ENCODE peak calls at places on chromosomes 3 and 15, in four cellular contexts. I is GM12878, S is HL-60, W is K562. E is an unnamed sample.

GRCh38 chr3:126528800-126529541 is 5.0 kb downstream of the CHST13 start:
- DNase-seq in I (no peak), S (peak; percentile 84), W (no peak), E (no peak)

GRCh38 chr3:128343287-128344045 is 123.2 kb downstream of the DNAJB8 start:
- DNase-seq in I (no peak), S (no peak), W (peak; percentile 76), E (no peak)

GRCh38 chr15:41474436-41474835 is 19.2 kb upstream of the ITPKA start:
- DNase-seq in I (no peak), S (no peak), W (no peak), E (no peak)

GRCh38 chr3:55567615-55568014 is 80.5 kb upstream of the WNT5A start:
- DNase-seq in I (no peak), S (no peak), W (no peak), E (no peak)

GRCh38 chr3:183536238-183536880 is 19.1 kb downstream of the KLHL6 start:
- DNase-seq in I (peak; percentile 82), S (no peak), W (no peak), E (no peak)

GRCh38 chr15:31758126-31758525 is 272.2 kb upstream of the CHRNA7 start:
- DNase-seq in I (peak; percentile 9), S (no peak), W (no peak), E (no peak)

GRCh38 chr15:100572362-100572983 is 29.5 kb downstream of the LINS1 start:
- DNase-seq in I (no peak), S (no peak), W (no peak), E (no peak)

GRCh38 chr3:46564190-46565112 is 1.7 kb downstream of the LRRC2 start:
- DNase-seq in I (no peak), S (no peak), W (no peak), E (no peak)

GRCh38 chr15:82045179-82045891 is 483 bp downstream of the MEX3B start:
- DNase-seq in I (no peak), S (no peak), W (no peak), E (peak; percentile 34)

GRCh38 chr15:58760385-58761009 is 10.6 kb upstream of the MINDY2 start:
- DNase-seq in I (no peak), S (no peak), W (no peak), E (no peak)

GRCh38 chr3:64152100-64152499 is 73.2 kb downstream of the PRICKLE2 start:
- DNase-seq in I (no peak), S (no peak), W (no peak), E (no peak)

GRCh38 chr3:127108796-127109195 is 84.1 kb upstream of the PRR23E start:
- DNase-seq in I (no peak), S (no peak), W (no peak), E (no peak)

GRCh38 chr3:47772788-47773187 is 8.9 kb downstream of the SMARCC1 start:
- DNase-seq in I (no peak), S (no peak), W (no peak), E (no peak)

GRCh38 chr3:134085034-134085775 is 55.5 kb upstream of the SLCO2A1 start:
- DNase-seq in I (no peak), S (no peak), W (no peak), E (no peak)

GRCh38 chr15:33858836-33859235 is 109.5 kb upstream of the CHRM5 start:
- DNase-seq in I (no peak), S (no peak), W (no peak), E (no peak)

GRCh38 chr15:66733976-66734375 is 31.9 kb downstream of the SMAD6 start:
- DNase-seq in I (no peak), S (no peak), W (no peak), E (no peak)

GRCh38 chr3:40097507-40098117 is 211.9 kb upstream of the EIF1B start:
- DNase-seq in I (no peak), S (no peak), W (no peak), E (no peak)

GRCh38 chr3:23669541-23670255 is 136.1 kb upstream of the UBE2E1 start:
- DNase-seq in I (no peak), S (no peak), W (no peak), E (no peak)

GRCh38 chr3:64408770-64409169 is 183.5 kb upstream of the PRICKLE2 start:
- DNase-seq in I (no peak), S (no peak), W (no peak), E (no peak)

GRCh38 chr3:170383567-170383966 is 26.1 kb downstream of the SKIL start:
- DNase-seq in I (no peak), S (no peak), W (no peak), E (no peak)

GRCh38 chr15:69161878-69162213 is 1.4 kb downstream of the GLCE start:
- DNase-seq in I (no peak), S (no peak), W (no peak), E (no peak)

GRCh38 chr3:134600685-134601502 is 49.9 kb downstream of the KY start:
- DNase-seq in I (no peak), S (peak; percentile 45), W (peak; percentile 74), E (peak; percentile 78)

GRCh38 chr3:94173667-94174434 is 111.0 kb downstream of the NSUN3 start:
- DNase-seq in I (no peak), S (no peak), W (no peak), E (no peak)

GRCh38 chr3:128845695-128846491 is 33.5 kb upstream of the ACAD9 start:
- DNase-seq in I (peak; percentile 7), S (peak; percentile 91), W (peak; percentile 92), E (peak; percentile 92)

GRCh38 chr15:42070966-42071350 is 23.4 kb downstream of the PLA2G4D start:
- DNase-seq in I (no peak), S (no peak), W (no peak), E (no peak)

GRCh38 chr3:194773216-194773615 is 87.5 kb downstream of the FAM43A start:
- DNase-seq in I (no peak), S (no peak), W (no peak), E (no peak)

GRCh38 chr3:112744825-112745566 is 101.7 kb downstream of the CD200R1L start:
- DNase-seq in I (no peak), S (no peak), W (no peak), E (no peak)

GRCh38 chr3:40130721-40131120 is 178.8 kb upstream of the EIF1B start:
- DNase-seq in I (no peak), S (no peak), W (no peak), E (no peak)

GRCh38 chr15:28896944-28897343 is 11.2 kb downstream of the APBA2 start:
- DNase-seq in I (no peak), S (no peak), W (no peak), E (no peak)

GRCh38 chr3:13121553-13122001 is 48.3 kb upstream of the IQSEC1 start:
- DNase-seq in I (no peak), S (no peak), W (no peak), E (no peak)

GRCh38 chr3:160929595-160929994 is 173.6 kb downstream of the PPM1L start:
- DNase-seq in I (no peak), S (no peak), W (no peak), E (no peak)

GRCh38 chr15:49063402-49064280 is 17.4 kb upstream of the SECISBP2L start:
- DNase-seq in I (no peak), S (peak; percentile 65), W (no peak), E (no peak)

GRCh38 chr3:66816110-66816761 is 181.9 kb upstream of the KBTBD8 start:
- DNase-seq in I (no peak), S (peak; percentile 20), W (peak; percentile 19), E (peak; percentile 26)

GRCh38 chr15:77518458-77518857 is 97.8 kb downstream of the HMG20A start:
- DNase-seq in I (no peak), S (no peak), W (no peak), E (no peak)

GRCh38 chr3:157913751-157914150 is 192.5 kb downstream of the SHOX2 start:
- DNase-seq in I (no peak), S (peak; percentile 12), W (no peak), E (no peak)

GRCh38 chr3:31288641-31289100 is 244.1 kb upstream of the STT3B start:
- DNase-seq in I (no peak), S (no peak), W (no peak), E (no peak)

GRCh38 chr15:64969401-64969800 is 20.3 kb downstream of the SPG21 start:
- DNase-seq in I (no peak), S (no peak), W (no peak), E (no peak)

GRCh38 chr15:64970696-64971095 is 19.0 kb downstream of the SPG21 start:
- DNase-seq in I (no peak), S (no peak), W (no peak), E (no peak)

GRCh38 chr15:64979252-64979710 is 10.4 kb downstream of the SPG21 start:
- DNase-seq in I (no peak), S (no peak), W (no peak), E (no peak)

DNA sequence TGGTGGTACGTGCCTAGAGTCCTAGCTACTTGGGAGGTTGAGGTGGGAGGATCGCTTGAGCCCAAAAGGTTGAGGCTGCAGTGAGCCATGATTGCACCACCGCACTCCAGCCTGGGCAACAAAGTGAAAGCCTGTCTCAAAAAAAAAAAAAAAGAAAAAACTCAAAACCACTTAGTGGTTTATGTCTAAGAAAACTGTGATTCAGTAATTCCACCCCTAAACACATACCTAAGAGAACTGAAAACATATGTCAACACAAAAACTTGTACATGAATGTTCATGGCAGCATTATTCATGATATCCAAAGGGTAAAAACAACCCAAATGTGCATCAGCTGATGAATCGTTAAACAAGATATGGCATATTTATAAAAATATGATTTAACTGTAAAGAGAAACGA is 14.3 kb downstream of the SPG21 start:
- DNase-seq in I (no peak), S (no peak), W (no peak), E (no peak)
- TF ChIP-seq SPI1 in I (no peak), S (no peak), W (no peak), E (no peak)

GRCh38 chr15:43953402-43953801 is 126.6 kb downstream of the WDR76 start:
- DNase-seq in I (no peak), S (no peak), W (no peak), E (no peak)

GRCh38 chr15:43955140-43955539 is 128.3 kb downstream of the WDR76 start:
- DNase-seq in I (no peak), S (no peak), W (no peak), E (no peak)

GRCh38 chr15:43957724-43958123 is 130.9 kb downstream of the WDR76 start:
- DNase-seq in I (no peak), S (no peak), W (no peak), E (no peak)

GRCh38 chr15:43954181-43954621 is 127.4 kb downstream of the WDR76 start:
- DNase-seq in I (no peak), S (no peak), W (no peak), E (no peak)

GRCh38 chr15:43958894-43959330 is 132.1 kb downstream of the WDR76 start:
- DNase-seq in I (no peak), S (no peak), W (no peak), E (no peak)
- TF ChIP-seq SPI1 in I (no peak), S (no peak), W (no peak), E (no peak)

GRCh38 chr3:192958219-192958872 is 40.7 kb upstream of the MB21D2 start:
- DNase-seq in I (no peak), S (no peak), W (no peak), E (no peak)

GRCh38 chr3:192957441-192957951 is 39.8 kb upstream of the MB21D2 start:
- DNase-seq in I (no peak), S (peak; percentile 92), W (no peak), E (no peak)
- TF ChIP-seq SPI1 in I (no peak), S (peak; percentile 20), W (no peak), E (no peak)

GRCh38 chr3:6989608-6990291 is 128.8 kb downstream of the GRM7 start:
- DNase-seq in I (no peak), S (no peak), W (no peak), E (no peak)
- TF ChIP-seq SPI1 in I (no peak), S (no peak), W (no peak), E (no peak)